ENCODE peak calls at places on chromosome 11, in nine cellular contexts. T is uterus, R is heart left ventricle, W is sigmoid colon, Q is adrenal gland, Z is transverse colon, S is stomach, J is GM12878, P is A549. B is an unnamed sample.

GRCh38 chr11:35404397-35404775 is 15.0 kb downstream of the SLC1A2 start:
- DNase-seq in Q (no peak), P (peak), W (no peak), J (no peak), S (peak), R (no peak), Z (peak), T (no peak), B (peak)

GRCh38 chr11:128936546-128937275 is 6.0 kb downstream of the TP53AIP1 start:
- DNase-seq in Z (no peak), J (no peak), R (no peak), P (no peak), S (no peak), Q (peak), W (no peak), T (no peak), B (no peak)

GRCh38 chr11:120431633-120432032 is 79.9 kb upstream of the GRIK4 start:
- DNase-seq in W (no peak), Q (no peak), P (peak), J (no peak), R (no peak), Z (no peak), T (no peak), S (no peak), B (no peak)

GRCh38 chr11:61141601-61142028 is 19.6 kb downstream of the VPS37C start:
- DNase-seq in Z (peak), W (peak), T (no peak), J (no peak), Q (no peak), R (no peak), P (no peak), S (peak), B (peak)

GRCh38 chr11:2593393-2593950 is 106.3 kb downstream of the KCNQ1OT1 start:
- DNase-seq in S (no peak), P (no peak), T (no peak), J (no peak), R (no peak), Z (no peak), Q (no peak), W (no peak), B (no peak)

GRCh38 chr11:71203681-71204080 is 48.7 kb downstream of the SHANK2 start:
- DNase-seq in P (no peak), R (no peak), W (peak), Z (no peak), S (no peak), J (no peak), Q (no peak), T (no peak), B (no peak)

GRCh38 chr11:96260526-96260925 is 82.5 kb downstream of the MAML2 start:
- DNase-seq in T (no peak), J (no peak), Z (no peak), Q (no peak), P (no peak), S (no peak), R (no peak), W (no peak), B (no peak)

GRCh38 chr11:26948881-26949280 is 45.0 kb upstream of the FIBIN start:
- DNase-seq in Q (no peak), P (no peak), J (no peak), S (no peak), Z (no peak), R (no peak), W (no peak), T (no peak), B (no peak)

GRCh38 chr11:5476184-5476819 is 12.2 kb upstream of the OR52D1 start:
- DNase-seq in S (peak), Q (peak), J (no peak), T (no peak), R (no peak), Z (peak), P (peak), W (no peak), B (peak)

GRCh38 chr11:69892237-69892985 is 73.2 kb upstream of the FGF3 start:
- DNase-seq in J (no peak), Z (no peak), Q (no peak), T (no peak), S (no peak), W (no peak), R (peak), P (peak), B (no peak)

GRCh38 chr11:128881221-128881620 is 9.9 kb upstream of the KCNJ5 start:
- DNase-seq in T (no peak), R (no peak), P (no peak), W (peak), Q (no peak), S (no peak), Z (no peak), J (no peak), B (no peak)

GRCh38 chr11:120527111-120527748 is 15.7 kb downstream of the GRIK4 start:
- DNase-seq in Q (no peak), R (no peak), J (no peak), T (no peak), W (no peak), Z (no peak), S (no peak), P (no peak), B (no peak)

GRCh38 chr11:16945671-16946469 is 68.3 kb downstream of the PLEKHA7 start:
- DNase-seq in R (peak), S (peak), P (peak), T (no peak), J (peak), Z (peak), W (no peak), Q (peak), B (peak)

GRCh38 chr11:73343076-73343833 is 32.9 kb upstream of the RELT start:
- DNase-seq in Q (no peak), S (no peak), P (no peak), R (no peak), J (no peak), W (no peak), Z (no peak), T (no peak), B (no peak)

GRCh38 chr11:122085264-122085663 is 30.8 kb downstream of the BLID start:
- DNase-seq in P (no peak), W (no peak), Z (no peak), T (no peak), R (no peak), S (no peak), J (no peak), Q (no peak), B (no peak)

GRCh38 chr11:2143652-2144548 is 4.7 kb upstream of the IGF2 start:
- DNase-seq in W (no peak), Z (no peak), T (no peak), Q (no peak), S (no peak), J (no peak), P (peak), R (no peak), B (no peak)

GRCh38 chr11:27293500-27294417 is 69.3 kb downstream of the CCDC34 start:
- DNase-seq in Z (no peak), J (no peak), Q (no peak), R (no peak), W (no peak), P (no peak), S (no peak), T (no peak), B (no peak)

GRCh38 chr11:35681181-35681767 is 18.7 kb downstream of the TRIM44 start:
- DNase-seq in R (no peak), Q (no peak), T (no peak), W (no peak), S (no peak), P (no peak), J (no peak), Z (no peak), B (no peak)

GRCh38 chr11:69799582-69799981 is 19.6 kb downstream of the FGF3 start:
- DNase-seq in W (no peak), J (no peak), Z (no peak), T (no peak), S (no peak), Q (no peak), P (peak), R (no peak), B (no peak)

GRCh38 chr11:71139516-71140205 is 112.7 kb downstream of the SHANK2 start:
- DNase-seq in J (no peak), P (no peak), Q (peak), Z (no peak), T (no peak), R (peak), S (peak), W (peak), B (no peak)

GRCh38 chr11:35487532-35488078 is 37.8 kb downstream of the PAMR1 start:
- DNase-seq in W (no peak), Q (peak), P (peak), J (no peak), T (peak), Z (no peak), R (no peak), S (no peak), B (no peak)

GRCh38 chr11:6217722-6218121 is 12.4 kb downstream of the C11orf42 start:
- DNase-seq in S (no peak), T (no peak), Q (no peak), W (no peak), J (no peak), Z (no peak), P (no peak), R (no peak), B (no peak)

GRCh38 chr11:68099057-68099456 is 22.1 kb downstream of the CHKA start:
- DNase-seq in Q (no peak), R (no peak), Z (no peak), J (no peak), T (no peak), W (no peak), P (no peak), S (no peak), B (no peak)

GRCh38 chr11:58900479-58901420 is 38.5 kb upstream of the GLYATL1 start:
- DNase-seq in W (no peak), Z (peak), S (peak), T (no peak), P (peak), Q (peak), J (peak), R (peak), B (peak)

GRCh38 chr11:9678576-9678975 is 14.7 kb downstream of the SWAP70 start:
- DNase-seq in Z (no peak), J (no peak), P (no peak), Q (no peak), S (no peak), T (no peak), W (no peak), R (no peak), B (no peak)

GRCh38 chr11:27085605-27086004 is 45.0 kb downstream of the BBOX1 start:
- DNase-seq in R (no peak), T (no peak), S (no peak), J (no peak), W (no peak), Z (no peak), P (no peak), Q (no peak), B (no peak)

GRCh38 chr11:13328276-13328675 is 50.7 kb downstream of the BMAL1 start:
- DNase-seq in W (no peak), P (no peak), Z (no peak), J (no peak), R (no peak), Q (no peak), S (no peak), T (no peak), B (no peak)

GRCh38 chr11:105144887-105145286 is 5.3 kb upstream of the CARD18 start:
- DNase-seq in R (no peak), W (no peak), J (no peak), S (no peak), P (no peak), T (no peak), Z (no peak), Q (no peak), B (no peak)

GRCh38 chr11:43316451-43316850 is 4.7 kb downstream of the API5 start:
- DNase-seq in S (no peak), T (no peak), R (no peak), Q (no peak), P (no peak), Z (no peak), J (no peak), W (no peak), B (no peak)

GRCh38 chr11:116930177-116930576 is 92.8 kb upstream of the APOA1 start:
- DNase-seq in Z (peak), R (no peak), W (no peak), S (no peak), P (no peak), T (no peak), J (no peak), Q (no peak), B (no peak)

GRCh38 chr11:76131585-76131984 is 74.7 kb downstream of the WNT11 start:
- DNase-seq in Q (no peak), W (no peak), S (no peak), Z (no peak), P (no peak), J (no peak), T (no peak), R (no peak), B (no peak)
- H3K27ac ChIP-seq in Q (peak), W (peak), S (peak), Z (no peak), P (no peak), J (no peak), T (peak), R (peak), B (no peak)

DNA sequence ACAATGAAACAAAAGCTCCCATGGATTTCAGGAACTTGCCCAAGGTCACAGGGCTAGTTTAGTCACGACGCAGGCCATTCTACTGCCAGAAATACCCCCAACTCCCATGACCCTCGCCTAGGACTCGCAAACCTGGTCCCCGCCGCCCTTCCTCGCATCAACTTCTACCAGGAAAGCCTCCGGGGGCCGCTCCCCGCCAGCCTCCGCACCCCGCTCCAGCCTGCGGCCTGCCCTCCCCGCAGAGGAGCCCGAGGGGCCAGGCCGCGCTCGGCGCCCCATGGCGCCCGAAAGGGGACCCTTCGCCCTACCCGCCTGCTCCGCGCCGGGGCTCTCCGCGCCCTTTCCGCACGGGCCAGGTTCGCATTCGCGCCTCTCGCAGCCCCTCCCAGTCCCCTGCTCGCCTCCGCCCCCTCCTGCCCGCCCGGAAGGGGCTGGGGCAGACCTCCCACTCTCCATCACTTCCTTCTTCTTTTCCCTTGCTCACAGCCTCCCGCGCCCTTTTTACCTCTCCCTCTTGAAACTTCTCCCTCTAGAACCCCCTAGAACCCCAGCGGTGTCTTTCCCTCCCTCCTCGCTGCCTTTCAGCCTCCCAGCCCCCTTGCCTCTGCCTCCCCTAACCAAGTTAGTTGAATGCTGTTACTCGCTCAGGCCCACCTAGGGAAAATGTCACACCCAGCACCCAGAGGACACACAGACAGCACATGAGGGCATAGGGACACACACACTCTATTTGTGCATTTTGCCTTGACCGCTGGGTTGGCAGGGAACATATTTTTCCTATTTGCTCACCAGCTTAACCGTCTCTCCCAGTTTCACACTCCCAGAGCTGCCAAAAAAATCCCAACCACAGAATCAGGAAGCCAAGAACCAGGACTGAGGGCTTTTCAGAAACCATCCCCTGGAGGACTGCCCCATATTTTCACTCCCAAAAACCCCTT is at the start of gene SLC43A3:
- DNase-seq in R (peak), Z (peak), J (peak), S (peak), T (peak), P (no peak), W (peak), Q (peak), B (peak)
- TF ChIP-seq POLR2A in R (no peak), Z (peak), J (peak), S (no peak), T (no peak), P (no peak), W (no peak), Q (no peak), B (peak)

DNA sequence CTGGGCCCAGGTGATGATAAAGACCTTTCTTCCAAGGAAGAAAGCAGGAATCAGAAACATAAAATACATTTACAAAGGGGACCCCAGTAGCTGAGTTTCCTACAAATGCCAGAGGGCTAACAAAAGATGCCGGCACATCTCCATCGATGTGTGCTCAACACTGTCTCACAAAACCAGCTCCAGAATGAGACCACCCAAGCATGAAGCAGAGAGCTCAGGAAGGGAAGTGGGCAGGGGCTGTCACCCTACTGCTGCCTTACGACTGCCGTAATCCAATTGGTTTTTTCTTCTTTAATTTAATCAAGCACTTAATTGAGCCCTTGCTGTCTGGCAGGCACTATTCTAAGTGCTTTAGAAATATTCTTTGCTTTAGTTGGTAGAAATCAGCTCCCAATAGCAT is 26.1 kb downstream of the SMCO4 start:
- DNase-seq in S (no peak), Z (no peak), W (no peak), P (no peak), R (no peak), J (no peak), T (no peak), Q (no peak), B (no peak)
- H3K27ac ChIP-seq in S (no peak), Z (no peak), W (no peak), P (no peak), R (no peak), J (peak), T (no peak), Q (no peak), B (no peak)

DNA sequence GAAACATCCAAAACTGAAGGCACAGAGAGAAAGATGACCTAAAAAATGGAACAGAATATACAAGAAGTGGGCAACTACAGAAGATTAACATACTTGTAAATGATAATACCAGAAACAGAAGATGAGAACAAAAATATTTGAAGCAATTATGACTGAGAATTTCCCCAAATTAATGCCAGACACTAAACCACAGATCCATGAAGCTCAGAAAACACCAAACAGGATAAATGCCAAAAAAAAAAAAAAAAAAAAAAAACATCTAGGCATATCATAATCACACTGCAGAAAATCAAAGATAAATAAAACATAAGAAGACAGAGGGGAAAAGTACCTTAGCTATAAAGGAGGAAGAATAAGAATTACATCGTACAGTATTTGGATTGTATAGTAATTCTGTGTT is 65.3 kb downstream of the JAM3 start:
- DNase-seq in Q (no peak), R (no peak), W (no peak), Z (no peak), J (no peak), T (no peak), S (no peak), P (no peak), B (no peak)
- TF ChIP-seq POLR2A in Q (no peak), R (no peak), W (no peak), Z (no peak), J (no peak), T (no peak), S (no peak), P (no peak), B (no peak)

DNA sequence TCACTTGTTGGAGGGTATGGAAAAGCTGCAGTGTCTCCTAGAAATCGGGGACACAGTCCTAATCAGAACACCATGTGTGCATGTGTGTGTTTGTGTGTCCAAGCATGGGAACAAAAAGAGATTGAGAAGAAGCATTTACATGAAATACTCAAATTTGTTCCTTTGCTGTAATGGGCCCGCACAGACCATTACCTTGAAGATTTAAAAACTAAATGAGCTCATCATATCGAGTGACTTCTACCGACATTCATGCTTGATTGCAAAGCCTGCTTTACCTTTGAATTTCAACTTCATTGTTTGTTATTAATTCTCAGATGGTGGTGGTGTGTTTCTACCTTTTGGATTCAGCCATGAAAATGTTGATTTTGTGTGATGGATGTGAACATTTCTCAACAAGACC is 106.9 kb downstream of the ZBTB16 start:
- DNase-seq in J (no peak), S (no peak), Z (no peak), W (peak), T (no peak), Q (no peak), R (no peak), P (no peak), B (no peak)
- H3K27ac ChIP-seq in J (no peak), S (peak), Z (peak), W (peak), T (peak), Q (peak), R (peak), P (no peak), B (peak)

DNA sequence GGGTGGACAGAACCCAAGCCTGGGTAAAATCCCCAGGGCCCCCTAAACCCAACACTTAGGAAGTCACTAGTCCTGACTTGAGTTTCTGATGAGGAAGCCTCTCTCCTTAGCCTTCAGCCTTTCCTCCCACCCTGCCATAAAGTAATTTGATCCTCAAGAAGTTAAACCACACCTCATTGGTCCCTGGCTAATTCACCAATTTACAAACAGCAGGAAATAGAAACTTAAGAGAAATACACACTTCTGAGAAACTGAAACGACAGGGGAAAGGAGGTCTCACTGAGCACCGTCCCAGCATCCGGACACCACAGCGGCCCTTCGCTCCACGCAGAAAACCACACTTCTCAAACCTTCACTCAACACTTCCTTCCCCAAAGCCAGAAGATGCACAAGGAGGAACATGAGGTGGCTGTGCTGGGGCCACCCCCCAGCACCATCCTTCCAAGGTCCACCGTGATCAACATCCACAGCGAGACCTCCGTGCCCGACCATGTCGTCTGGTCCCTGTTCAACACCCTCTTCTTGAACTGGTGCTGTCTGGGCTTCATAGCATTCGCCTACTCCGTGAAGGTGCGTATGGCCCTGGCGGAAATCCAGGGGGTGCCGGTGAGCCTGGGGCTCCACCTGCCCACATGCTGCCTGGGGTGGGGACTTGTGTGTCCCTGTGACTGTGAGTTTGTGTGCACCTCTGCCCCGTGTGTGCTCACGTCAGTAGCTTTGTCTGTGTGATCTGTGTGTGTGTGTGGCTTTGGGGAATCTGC is at the start of gene IFITM1:
- DNase-seq in P (no peak), J (peak), S (no peak), Z (peak), R (no peak), Q (no peak), W (no peak), T (peak), B (peak)
- TF ChIP-seq POLR2A in P (no peak), J (peak), S (no peak), Z (peak), R (no peak), Q (peak), W (peak), T (peak), B (peak)

GRCh38 chr11:102426000-102426399 is 26.6 kb downstream of the TMEM123 start:
- DNase-seq in S (no peak), P (no peak), J (no peak), Z (no peak), R (no peak), W (no peak), T (no peak), Q (no peak), B (no peak)
- H3K27ac ChIP-seq in S (no peak), P (no peak), J (no peak), Z (no peak), R (no peak), W (no peak), T (no peak), Q (no peak), B (no peak)